ENCODE peak calls at places on chromosomes 13 and 19, in four cellular contexts. N is stimulated activated CD4-positive, alpha-beta T cell treated with anti-CD3 and anti-CD28 coated beads, TNF-alpha, amount 100 ng/mL, for 1 hour; G is germinal center; I is pulmonary artery endothelial cell. A is an unnamed sample.

GRCh38 chr19:42246143-42246868 is 3.9 kb upstream of the GSK3A start:
- DNase-seq in G (no peak), I (peak), N (no peak), A (no peak)

GRCh38 chr19:32018014-32018413 is 327.4 kb upstream of the ZNF507 start:
- DNase-seq in I (no peak), N (no peak), G (no peak), A (no peak)

GRCh38 chr19:6470173-6470572 is 6.1 kb downstream of the CRB3 start:
- DNase-seq in G (no peak), N (no peak), I (no peak), A (no peak)

GRCh38 chr13:20514866-20515265 is 10.8 kb downstream of the CRYL1 start:
- DNase-seq in G (no peak), N (no peak), I (no peak), A (no peak)

GRCh38 chr13:34164585-34164984 is 346.6 kb downstream of the RFC3 start:
- DNase-seq in I (no peak), G (no peak), N (no peak), A (no peak)

GRCh38 chr13:65090191-65090590 is 2139.9 kb downstream of the PCDH9 start:
- DNase-seq in I (no peak), G (no peak), N (no peak), A (no peak)

GRCh38 chr19:2087621-2088100 is 8.5 kb downstream of the MOB3A start:
- DNase-seq in I (no peak), N (no peak), G (peak), A (no peak)

GRCh38 chr13:42041684-42042035 is 6.8 kb upstream of the DGKH start:
- DNase-seq in N (no peak), I (no peak), G (peak), A (no peak)

GRCh38 chr13:109844396-109844795 is 58.0 kb upstream of the IRS2 start:
- DNase-seq in I (no peak), N (no peak), G (no peak), A (no peak)

GRCh38 chr13:44629465-44630183 is 53.5 kb upstream of the TSC22D1 start:
- DNase-seq in N (no peak), I (no peak), G (no peak), A (no peak)

GRCh38 chr19:4061683-4062575 is 4.8 kb downstream of the ZBTB7A start:
- DNase-seq in G (no peak), I (no peak), N (no peak), A (no peak)

GRCh38 chr13:114057131-114058050 is 75.0 kb downstream of the RASA3 start:
- DNase-seq in G (no peak), I (no peak), N (no peak), A (no peak)

GRCh38 chr19:16895467-16896097 is 6.8 kb downstream of the F2RL3 start:
- DNase-seq in N (no peak), G (no peak), I (no peak), A (no peak)

GRCh38 chr13:30376426-30377311 is 45.6 kb upstream of the UBE2L5 start:
- DNase-seq in G (peak), I (no peak), N (peak), A (no peak)

GRCh38 chr13:94968040-94968756 is 255.9 kb upstream of the SOX21 start:
- DNase-seq in G (no peak), I (no peak), N (no peak), A (no peak)

GRCh38 chr19:38900816-38901215 is 1.0 kb downstream of the NFKBIB start:
- DNase-seq in I (no peak), G (no peak), N (no peak), A (no peak)

GRCh38 chr13:43127103-43127817 is 103.9 kb downstream of the DNAJC15 start:
- DNase-seq in I (no peak), G (no peak), N (no peak), A (no peak)

GRCh38 chr13:38693641-38694040 is 6.8 kb downstream of the FREM2 start:
- DNase-seq in G (no peak), I (no peak), N (no peak), A (no peak)

GRCh38 chr13:32548837-32549236 is 10.2 kb upstream of the N4BP2L2 start:
- DNase-seq in N (no peak), I (no peak), G (no peak), A (no peak)

GRCh38 chr13:97975280-97975850 is 21.9 kb downstream of the IPO5 start:
- DNase-seq in I (no peak), G (no peak), N (no peak), A (no peak)

GRCh38 chr13:43838909-43839308 is 40.6 kb downstream of the CCDC122 start:
- DNase-seq in I (no peak), N (no peak), G (no peak), A (no peak)

GRCh38 chr19:2140193-2140545 is 11.2 kb downstream of the AP3D1 start:
- DNase-seq in G (no peak), N (no peak), I (no peak), A (no peak)

GRCh38 chr13:64371045-64371444 is 2859.1 kb downstream of the PCDH9 start:
- DNase-seq in N (no peak), I (no peak), G (no peak), A (no peak)

GRCh38 chr19:16342002-16342715 is 17.5 kb downstream of the KLF2 start:
- DNase-seq in I (no peak), N (no peak), G (peak), A (no peak)

GRCh38 chr19:47511681-47512080 is 3.2 kb downstream of the NAPA start:
- DNase-seq in N (no peak), I (no peak), G (no peak), A (no peak)

GRCh38 chr19:27833031-27833430 is 1379.9 kb downstream of the UQCRFS1 start:
- DNase-seq in N (no peak), I (no peak), G (no peak), A (peak)

GRCh38 chr13:39870197-39870746 is 214.8 kb downstream of the COG6 start:
- DNase-seq in I (no peak), G (no peak), N (no peak), A (no peak)